ENCODE peak calls at places on chromosomes 12 and 14, in six cellular contexts. T is astrocyte, M is MM.1S, C is neural progenitor cell, V is GM23248, I is GM23338. Y is an unnamed sample.

GRCh38 chr14:68312884-68313725 is 479.8 kb downstream of the ZFP36L1 start:
- DNase-seq in T (no peak), M (peak), C (peak), V (no peak), I (no peak), Y (no peak)

GRCh38 chr12:52183544-52183910 is 8.3 kb downstream of the KRT80 start:
- DNase-seq in T (no peak), M (no peak), C (no peak), V (no peak), I (no peak), Y (no peak)

GRCh38 chr12:105733579-105733978 is 403.1 kb downstream of the C12orf75 start:
- DNase-seq in T (no peak), M (no peak), C (no peak), V (no peak), I (no peak), Y (no peak)

GRCh38 chr12:113727651-113728061 is 238.5 kb downstream of the RBM19 start:
- DNase-seq in T (peak), M (no peak), C (peak), V (peak), I (no peak), Y (no peak)

GRCh38 chr14:77991128-77991772 is 178.9 kb upstream of the NRXN3 start:
- DNase-seq in T (no peak), M (no peak), C (peak), V (no peak), I (peak), Y (peak)

GRCh38 chr14:100018482-100018881 is 46.7 kb upstream of the EVL start:
- DNase-seq in T (no peak), M (no peak), C (no peak), V (no peak), I (no peak), Y (no peak)

GRCh38 chr14:55794655-55795583 is 214.9 kb downstream of the KTN1 start:
- DNase-seq in T (peak), M (no peak), C (no peak), V (peak), I (no peak), Y (no peak)

GRCh38 chr12:100219328-100220109 is 18.9 kb downstream of the ACTR6 start:
- DNase-seq in T (no peak), M (no peak), C (no peak), V (no peak), I (no peak), Y (no peak)

GRCh38 chr14:105931808-105932483 is 405.6 kb downstream of the TMEM121 start:
- DNase-seq in T (no peak), M (no peak), C (no peak), V (no peak), I (no peak), Y (no peak)

GRCh38 chr14:67943947-67944346 is 124.4 kb downstream of the RAD51B start:
- DNase-seq in T (peak), M (peak), C (peak), V (peak), I (peak), Y (peak)

GRCh38 chr14:102945346-102946130 is 23.1 kb downstream of the AMN start:
- DNase-seq in T (peak), M (no peak), C (no peak), V (peak), I (no peak), Y (no peak)

GRCh38 chr14:99156026-99156425 is 116.0 kb downstream of the BCL11B start:
- DNase-seq in T (no peak), M (no peak), C (no peak), V (no peak), I (no peak), Y (no peak)

GRCh38 chr12:32240833-32241232 is 134.2 kb downstream of the BICD1 start:
- DNase-seq in T (peak), M (no peak), C (no peak), V (peak), I (no peak), Y (no peak)

GRCh38 chr12:17579148-17580026 is 510.6 kb downstream of the RERGL start:
- DNase-seq in T (no peak), M (no peak), C (no peak), V (no peak), I (peak), Y (no peak)

GRCh38 chr12:509494-509893 is 49.8 kb downstream of the B4GALNT3 start:
- DNase-seq in T (peak), M (no peak), C (peak), V (peak), I (no peak), Y (no peak)

GRCh38 chr14:104882325-104882973 is 17.4 kb downstream of the CEP170B start:
- DNase-seq in T (no peak), M (peak), C (peak), V (no peak), I (peak), Y (peak)

GRCh38 chr12:124536613-124537012 is 30.8 kb downstream of the NCOR2 start:
- DNase-seq in T (peak), M (no peak), C (no peak), V (peak), I (no peak), Y (no peak)

GRCh38 chr12:124009781-124010180 is 36.8 kb downstream of the ZNF664 start:
- DNase-seq in T (no peak), M (no peak), C (no peak), V (no peak), I (no peak), Y (no peak)

GRCh38 chr12:64560395-64561301 is 49.6 kb upstream of the RASSF3 start:
- DNase-seq in T (peak), M (no peak), C (peak), V (peak), I (peak), Y (no peak)

GRCh38 chr12:26318661-26319068 is 123.3 kb downstream of the SSPN start:
- DNase-seq in T (peak), M (no peak), C (no peak), V (peak), I (no peak), Y (no peak)

GRCh38 chr12:48003226-48004038 is 844 bp downstream of the COL2A1 start:
- DNase-seq in T (no peak), M (no peak), C (peak), V (peak), I (peak), Y (no peak)

GRCh38 chr12:48005750-48006021 is 1.4 kb upstream of the COL2A1 start:
- DNase-seq in T (no peak), M (no peak), C (no peak), V (no peak), I (no peak), Y (no peak)

GRCh38 chr12:48007206-48007605 is 2.9 kb upstream of the COL2A1 start:
- DNase-seq in T (no peak), M (no peak), C (no peak), V (no peak), I (no peak), Y (no peak)

GRCh38 chr12:48004039-48004940 is at the start of gene COL2A1:
- DNase-seq in T (no peak), M (no peak), C (peak), V (peak), I (peak), Y (no peak)

GRCh38 chr12:48004941-48005749 is 869 bp upstream of the COL2A1 start:
- DNase-seq in T (no peak), M (no peak), C (peak), V (no peak), I (peak), Y (no peak)
- TF ChIP-seq EZH2 in T (peak), M (no peak), C (no peak), V (no peak), I (peak), Y (no peak)

GRCh38 chr12:107845226-107845979 is 70.9 kb downstream of the ASCL4 start:
- DNase-seq in T (no peak), M (no peak), C (peak), V (no peak), I (peak), Y (no peak)
- TF ChIP-seq EZH2 in T (no peak), M (no peak), C (peak), V (no peak), I (no peak), Y (no peak)

GRCh38 chr14:23351681-23352505 is 794 bp downstream of the SLC22A17 start:
- DNase-seq in T (no peak), M (no peak), C (peak), V (peak), I (peak), Y (no peak)
- TF ChIP-seq EZH2 in T (peak), M (no peak), C (no peak), V (no peak), I (no peak), Y (no peak)

DNA sequence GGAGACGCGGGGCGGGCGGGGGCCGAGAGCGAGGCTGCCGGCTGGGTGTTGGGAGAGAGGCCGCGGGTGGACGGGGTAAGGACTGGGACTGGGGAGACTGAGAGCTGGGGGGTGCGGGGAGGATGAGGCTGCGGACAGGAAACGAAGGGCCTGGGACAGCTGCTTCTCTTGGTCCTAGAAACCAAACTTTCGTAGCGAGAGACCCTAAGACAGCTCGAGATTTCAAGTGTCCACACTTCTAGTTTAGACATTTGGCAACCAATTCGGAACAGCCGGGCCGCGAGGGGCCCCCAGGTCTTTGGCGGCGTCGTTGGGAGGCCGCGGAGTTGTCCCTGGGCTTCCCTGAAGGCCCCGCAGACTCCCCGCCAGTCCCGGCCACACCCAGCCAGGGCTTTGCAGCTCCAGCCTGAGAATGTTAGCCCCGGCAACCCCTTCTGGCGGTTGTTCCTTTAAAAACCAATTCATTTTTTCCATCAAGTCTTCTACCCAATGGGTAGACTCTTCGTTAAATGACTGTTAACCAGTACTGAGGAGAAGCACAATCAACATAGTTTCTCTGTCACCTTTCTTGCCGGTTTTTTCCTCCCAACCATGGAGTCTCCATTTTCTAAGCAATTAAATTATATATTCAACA is 11.5 kb downstream of the NKX2-1 start:
- DNase-seq in T (no peak), M (no peak), C (peak), V (no peak), I (peak), Y (no peak)
- TF ChIP-seq EZH2 in T (no peak), M (no peak), C (peak), V (peak), I (peak), Y (no peak)

DNA sequence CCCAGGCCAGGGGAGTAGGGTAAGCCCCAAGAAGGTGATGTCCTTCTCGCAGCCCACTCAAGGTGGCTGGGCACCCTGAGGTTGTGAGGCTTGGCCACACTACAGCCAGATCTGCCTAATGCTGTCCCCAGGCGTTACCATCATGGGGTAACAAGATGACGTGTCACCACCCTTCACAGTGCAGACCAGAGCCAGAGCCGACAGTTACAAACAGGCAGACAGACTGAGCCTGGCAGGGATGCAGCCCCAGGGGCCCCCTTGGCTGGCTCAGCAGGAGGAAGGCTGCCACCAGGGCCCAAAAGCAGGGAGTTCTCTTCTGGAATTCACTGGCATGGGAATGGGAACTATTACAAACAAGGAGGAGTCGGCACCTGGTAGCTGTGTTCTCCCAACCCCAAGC is 302.7 kb upstream of the NOS1 start:
- DNase-seq in T (no peak), M (no peak), C (no peak), V (no peak), I (no peak), Y (no peak)
- TF ChIP-seq EZH2 in T (no peak), M (no peak), C (no peak), V (no peak), I (no peak), Y (no peak)

GRCh38 chr14:37592288-37593274 is 2.5 kb downstream of the FOXA1 start:
- DNase-seq in T (no peak), M (no peak), C (peak), V (no peak), I (peak), Y (no peak)

GRCh38 chr14:37590810-37591139 is 4.3 kb downstream of the FOXA1 start:
- DNase-seq in T (no peak), M (no peak), C (no peak), V (no peak), I (no peak), Y (no peak)

GRCh38 chr14:37590096-37590809 is 4.8 kb downstream of the FOXA1 start:
- DNase-seq in T (no peak), M (no peak), C (no peak), V (no peak), I (no peak), Y (no peak)

GRCh38 chr14:37591311-37591940 is 3.6 kb downstream of the FOXA1 start:
- DNase-seq in T (no peak), M (no peak), C (peak), V (no peak), I (peak), Y (no peak)

GRCh38 chr14:37591941-37592287 is 3.1 kb downstream of the FOXA1 start:
- DNase-seq in T (no peak), M (no peak), C (peak), V (no peak), I (no peak), Y (no peak)
- TF ChIP-seq EZH2 in T (peak), M (no peak), C (peak), V (peak), I (peak), Y (no peak)

DNA sequence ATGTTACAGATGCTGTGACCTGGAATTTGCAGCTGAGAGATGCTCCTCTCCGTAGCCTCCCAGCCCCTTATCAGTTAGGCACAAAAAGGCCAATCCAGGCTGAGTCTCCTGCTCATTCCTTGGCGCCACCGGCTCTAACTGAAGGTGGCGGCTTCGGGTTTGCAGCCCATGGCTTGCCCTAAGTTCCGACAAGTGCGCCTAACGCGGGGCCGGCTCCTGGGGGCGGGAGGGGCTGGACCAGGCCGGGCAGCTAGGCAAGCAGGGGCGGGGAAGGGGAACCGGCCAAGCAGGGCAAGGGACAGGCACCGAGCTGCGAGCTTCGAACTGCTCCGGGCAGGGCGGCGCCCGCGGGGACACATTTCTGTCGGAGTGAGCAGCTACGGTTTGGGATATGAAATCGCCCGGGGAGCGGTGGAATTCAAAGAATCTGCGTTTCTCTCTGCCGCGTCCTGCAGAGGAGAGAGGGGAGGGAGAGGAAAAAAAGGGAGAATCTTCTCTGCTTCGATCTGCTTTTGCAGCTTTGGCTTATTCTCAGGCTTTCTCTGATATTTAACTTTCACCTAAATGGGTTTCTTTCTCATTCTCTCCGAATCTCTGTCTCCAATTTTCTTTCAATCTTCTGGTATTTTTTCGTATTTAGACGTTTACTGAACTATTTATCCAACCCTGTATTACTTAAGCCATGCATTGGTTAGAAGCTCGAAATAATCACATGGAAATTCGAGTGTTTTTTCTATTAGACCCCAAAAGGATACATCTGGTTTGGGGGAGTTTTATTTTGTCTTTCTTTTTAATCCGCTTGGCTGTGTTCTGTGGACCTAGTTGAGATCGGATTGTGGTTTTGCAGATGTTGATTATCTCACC is 1.6 kb upstream of the HOXC12 start:
- DNase-seq in T (no peak), M (no peak), C (peak), V (no peak), I (peak), Y (no peak)
- TF ChIP-seq EZH2 in T (peak), M (no peak), C (peak), V (peak), I (peak), Y (no peak)

DNA sequence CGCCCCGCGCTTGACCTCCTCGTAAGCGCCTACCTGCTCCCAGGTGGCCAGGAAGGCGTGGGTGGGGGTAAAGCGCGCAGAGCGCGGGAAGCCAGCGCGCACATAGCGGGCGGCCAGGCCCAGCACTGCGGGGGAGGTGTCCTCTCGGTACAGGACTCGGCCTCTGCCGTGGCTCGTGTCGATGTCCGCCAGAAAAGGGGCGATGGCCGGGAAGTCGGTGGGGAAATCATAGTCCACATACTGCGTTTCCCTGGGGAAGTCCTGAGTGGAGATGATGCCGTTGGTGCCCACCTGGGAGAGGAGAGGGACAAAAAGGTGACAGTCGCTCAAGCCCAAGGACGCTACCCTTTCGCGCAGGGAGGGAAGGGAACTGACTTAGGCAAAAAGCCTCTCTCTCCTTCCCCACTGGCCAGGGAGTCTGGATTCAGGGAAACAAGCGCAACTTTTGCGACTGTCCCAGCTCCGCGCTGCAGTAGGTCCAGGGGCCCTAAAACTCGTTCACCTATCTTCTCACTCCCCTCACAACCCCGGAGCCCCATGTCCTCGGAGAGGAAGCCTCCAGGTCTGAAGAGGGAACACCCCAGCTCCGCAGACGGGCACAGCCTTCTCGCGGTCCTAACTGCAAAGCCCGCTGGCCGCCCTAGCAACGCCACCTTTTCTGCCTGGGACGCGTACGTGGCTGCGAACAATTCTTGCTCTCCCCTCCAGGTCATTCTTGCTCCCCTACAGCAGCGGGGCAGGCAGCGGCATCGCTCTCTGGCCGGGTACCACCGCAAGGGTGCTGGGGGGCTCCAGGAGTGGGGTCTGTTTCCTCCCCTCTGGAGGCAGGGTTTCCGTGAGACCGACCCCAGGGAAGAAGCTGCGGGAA is 752 bp downstream of the NID2 start:
- DNase-seq in T (peak), M (no peak), C (peak), V (peak), I (peak), Y (no peak)
- TF ChIP-seq EZH2 in T (no peak), M (no peak), C (peak), V (no peak), I (peak), Y (no peak)

GRCh38 chr14:56892959-56893358 is 82.7 kb upstream of the OTX2 start:
- DNase-seq in T (no peak), M (peak), C (no peak), V (no peak), I (no peak), Y (no peak)
- TF ChIP-seq EZH2 in T (no peak), M (no peak), C (no peak), V (no peak), I (peak), Y (no peak)

Y was measured in DND-41.